ENCODE peak calls at places on chromosome 12, in seven cellular contexts. C, N, Y, V, J, O and T are unnamed samples.

GRCh38 chr12:131701705-131702572 is 9.0 kb upstream of the SFSWAP start:
- DNase-seq in O (no peak), C (no peak), Y (no peak), N (no peak), V (no peak), J (no peak), T (no peak)

GRCh38 chr12:7907009-7907408 is 29.0 kb downstream of the SLC2A3 start:
- DNase-seq in C (peak), Y (peak), O (peak), V (peak), J (no peak), N (peak), T (no peak)

GRCh38 chr12:123358035-123358434 is 6.6 kb downstream of the SBNO1 start:
- DNase-seq in N (no peak), Y (no peak), O (no peak), V (no peak), J (no peak), C (no peak), T (no peak)

GRCh38 chr12:130026608-130027176 is 122.9 kb upstream of the TMEM132D start:
- DNase-seq in V (peak), O (no peak), J (no peak), C (peak), Y (peak), N (peak), T (no peak)

GRCh38 chr12:25366159-25366558 is 115.4 kb upstream of the KRAS start:
- DNase-seq in C (no peak), J (no peak), Y (no peak), N (peak), O (no peak), V (no peak), T (no peak)

GRCh38 chr12:54370218-54370730 is 6.0 kb upstream of the GPR84 start:
- DNase-seq in C (peak), N (peak), V (peak), J (no peak), Y (no peak), O (no peak), T (no peak)

GRCh38 chr12:57096099-57096572 is 7.2 kb downstream of the NAB2 start:
- DNase-seq in V (peak), N (peak), Y (no peak), J (no peak), C (no peak), O (no peak), T (no peak)

GRCh38 chr12:1744932-1745331 is 54.1 kb downstream of the ADIPOR2 start:
- DNase-seq in N (no peak), Y (peak), V (no peak), J (no peak), O (no peak), C (no peak), T (no peak)

GRCh38 chr12:45324391-45324790 is 108.5 kb downstream of the ANO6 start:
- DNase-seq in J (no peak), N (no peak), O (no peak), C (no peak), Y (no peak), V (peak), T (no peak)

GRCh38 chr12:107990325-107990724 is 138.8 kb upstream of the WSCD2 start:
- DNase-seq in J (no peak), V (peak), Y (peak), C (peak), O (peak), N (peak), T (no peak)

GRCh38 chr12:3564861-3565260 is 73.9 kb downstream of the PRMT8 start:
- DNase-seq in V (no peak), C (no peak), N (no peak), Y (no peak), O (no peak), J (no peak), T (no peak)

GRCh38 chr12:12272869-12273268 is 6.0 kb upstream of the LRP6 start:
- DNase-seq in N (no peak), C (no peak), O (no peak), Y (no peak), V (no peak), J (no peak), T (no peak)

GRCh38 chr12:81077686-81078441 is at the start of gene ACSS3:
- DNase-seq in O (no peak), N (peak), C (peak), Y (peak), J (no peak), V (no peak), T (no peak)

DNA sequence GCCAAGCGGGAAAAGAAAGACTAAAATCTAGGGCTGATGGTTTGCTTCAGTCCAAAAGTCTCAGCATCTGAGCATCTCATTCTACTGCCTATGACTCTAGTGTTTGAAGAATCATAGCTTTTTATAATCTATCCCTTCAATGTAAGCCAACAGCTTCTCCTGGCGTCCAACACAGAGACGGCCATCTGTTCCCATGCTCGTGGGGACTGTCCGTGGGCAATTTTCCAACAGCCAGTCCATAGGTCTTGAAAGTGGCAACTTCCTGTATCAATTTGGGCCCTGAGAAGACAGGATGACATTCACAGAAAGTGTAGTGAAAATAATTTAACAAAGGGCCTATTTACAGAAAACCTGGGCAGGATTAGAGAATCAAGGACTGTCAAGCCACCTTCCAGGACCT is 544.3 kb upstream of the TMEM132C start:
- DNase-seq in C (no peak), N (no peak), Y (no peak), V (no peak), O (no peak), J (no peak), T (no peak)
- TF ChIP-seq CTCF in C (no peak), N (no peak), Y (no peak), V (no peak), O (no peak), J (no peak), T (no peak)

GRCh38 chr12:47773062-47773857 is at the start of gene SLC48A1:
- DNase-seq in V (peak), N (peak), C (peak), O (no peak), J (no peak), Y (peak), T (no peak)

GRCh38 chr12:47771304-47771703 is 1.7 kb upstream of the SLC48A1 start:
- DNase-seq in O (no peak), V (no peak), Y (no peak), C (no peak), N (no peak), J (no peak), T (no peak)

GRCh38 chr12:47773858-47774580 is 981 bp downstream of the SLC48A1 start:
- DNase-seq in C (no peak), Y (no peak), J (no peak), N (peak), O (no peak), V (peak), T (no peak)

GRCh38 chr12:47772738-47773061 is 338 bp upstream of the SLC48A1 start:
- DNase-seq in N (no peak), V (no peak), J (no peak), C (no peak), O (no peak), Y (no peak), T (no peak)

DNA sequence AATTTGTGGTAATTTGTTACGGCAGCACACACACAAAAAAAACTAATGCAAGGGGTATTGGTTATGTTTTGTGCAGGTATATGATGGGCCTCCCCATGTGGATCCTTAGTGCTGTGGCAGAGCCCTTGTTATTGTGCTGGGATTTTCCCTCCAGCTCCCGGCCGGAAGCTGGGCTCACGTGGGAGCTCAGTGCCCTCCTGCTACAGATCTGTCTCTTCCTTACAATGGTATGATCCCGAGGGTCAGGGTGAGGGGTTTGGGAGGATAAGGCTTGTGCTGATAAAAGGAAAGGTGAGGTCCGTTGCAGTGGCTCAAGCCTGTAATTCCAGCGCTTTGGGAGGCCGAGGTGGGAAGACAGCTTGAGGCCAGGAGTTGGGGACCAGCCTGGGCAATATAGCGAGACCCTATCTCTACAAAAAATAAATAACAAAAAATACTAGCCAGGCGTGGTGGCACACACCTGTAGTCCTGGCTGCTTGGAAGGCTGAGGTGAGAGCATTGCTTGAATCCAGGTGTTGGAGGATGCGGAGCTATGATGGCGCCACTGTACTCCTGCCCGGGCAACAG is 861 bp upstream of the SLC48A1 start:
- DNase-seq in J (no peak), C (no peak), V (no peak), Y (no peak), N (no peak), O (no peak), T (no peak)
- H3K4me3 ChIP-seq in J (no peak), C (no peak), V (no peak), Y (peak), N (no peak), O (no peak), T (peak)

GRCh38 chr12:127277882-127278281 is 989.1 kb upstream of the TMEM132C start:
- DNase-seq in C (no peak), V (no peak), Y (no peak), J (peak), N (no peak), O (no peak), T (no peak)
- TF ChIP-seq SIN3A in C (no peak), V (no peak), Y (no peak), J (no peak), N (no peak), O (no peak), T (no peak)

GRCh38 chr12:66352899-66353298 is 50.6 kb downstream of the HELB start:
- DNase-seq in Y (no peak), C (no peak), J (no peak), O (no peak), N (no peak), V (no peak), T (no peak)

GRCh38 chr12:66354291-66354690 is 52.0 kb downstream of the HELB start:
- DNase-seq in J (no peak), O (no peak), N (no peak), V (no peak), C (no peak), Y (no peak), T (no peak)

GRCh38 chr12:66351301-66351700 is 49.0 kb downstream of the HELB start:
- DNase-seq in N (no peak), O (no peak), C (no peak), J (no peak), V (no peak), Y (no peak), T (no peak)

DNA sequence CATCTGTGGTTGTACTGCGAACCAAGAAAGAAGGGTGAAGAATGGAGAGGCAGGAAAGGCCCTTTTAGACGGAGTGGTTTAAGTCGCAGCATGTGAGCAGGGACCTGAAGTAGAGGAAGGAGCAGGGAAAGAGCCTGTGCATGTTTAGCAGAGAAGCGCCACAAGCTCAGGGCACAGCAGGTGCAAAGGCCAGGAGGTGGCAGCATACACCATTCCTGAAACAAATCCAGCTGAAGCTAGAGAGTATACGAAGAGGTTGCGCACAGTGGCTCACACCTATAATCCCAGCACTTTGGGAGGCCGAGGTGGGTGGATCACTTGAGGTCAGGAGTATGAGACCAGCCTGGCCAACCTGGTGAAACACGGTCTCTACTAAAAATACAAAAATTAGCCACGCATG is 49.9 kb downstream of the HELB start:
- DNase-seq in N (peak), C (peak), O (peak), Y (peak), V (peak), J (no peak), T (no peak)
- TF ChIP-seq CTCF in N (peak), C (peak), O (peak), Y (peak), V (peak), J (peak), T (peak)

DNA sequence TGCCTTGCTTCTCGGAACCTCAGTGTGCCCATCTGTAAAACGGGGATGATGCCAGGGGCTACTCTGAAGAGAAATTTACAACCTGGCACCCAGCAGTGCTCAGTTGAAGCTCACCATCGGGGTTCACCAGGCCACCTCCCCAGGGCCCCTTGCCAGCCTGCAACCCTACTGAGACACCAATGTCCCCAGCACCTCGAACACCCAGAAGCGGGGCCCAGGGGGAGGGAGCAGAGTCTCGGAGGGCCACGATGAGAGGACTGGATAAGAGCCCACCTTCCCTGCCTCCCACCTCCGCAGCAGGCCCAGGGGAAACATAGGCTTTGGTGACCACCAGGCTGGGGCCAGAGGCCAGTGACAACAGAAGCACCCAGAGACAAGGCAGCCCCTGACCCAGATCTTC is 22.4 kb downstream of the NCOR2 start:
- DNase-seq in J (no peak), N (no peak), O (no peak), C (no peak), Y (no peak), V (no peak), T (no peak)
- H3K4me3 ChIP-seq in J (peak), N (no peak), O (no peak), C (no peak), Y (no peak), V (no peak), T (no peak)

DNA sequence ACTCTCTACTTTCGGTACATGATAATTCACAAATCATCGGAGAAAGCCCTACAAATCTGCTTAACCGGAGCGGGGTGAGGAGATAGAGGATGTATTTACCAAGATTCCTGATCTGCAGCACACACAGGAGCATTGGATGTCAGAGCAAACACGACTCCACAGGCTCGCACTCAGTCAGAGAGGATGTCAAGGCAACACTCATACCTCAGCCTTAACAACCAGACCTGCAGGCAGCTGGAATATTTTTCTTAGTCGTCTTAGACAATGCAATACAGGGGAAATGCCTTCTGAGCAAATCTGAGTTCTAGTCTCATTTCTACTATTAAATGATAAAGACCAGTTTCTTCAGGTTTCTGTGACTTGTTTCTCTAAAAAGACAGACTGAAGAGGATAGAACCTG is 159.3 kb upstream of the CPNE8 start:
- DNase-seq in O (no peak), V (no peak), Y (no peak), J (no peak), N (no peak), C (no peak), T (no peak)
- TF ChIP-seq SIN3A in O (no peak), V (no peak), Y (no peak), J (no peak), N (no peak), C (no peak), T (no peak)

GRCh38 chr12:93571854-93572711 is at the start of gene SOCS2:
- DNase-seq in N (peak), Y (no peak), J (no peak), O (no peak), V (peak), C (peak), T (no peak)
- TF ChIP-seq CTCF in N (no peak), Y (no peak), J (no peak), O (no peak), V (no peak), C (no peak), T (no peak)